ENCODE peak calls at places on chromosomes 11 and 22, in eight cellular contexts. X is pancreas; E is thoracic aorta; H is uterus; F is ovary; J is endothelial cell of umbilical vein; K is CD4-positive, alpha-beta memory T cell; A is kidney. Z is an unnamed sample. For H3K4me1 and H3K9me3, the result is how much of the 10 kb centered on the place peaks cover.

GRCh38 chr22:21067075-21067900 is 21.5 kb downstream of the LRRC74B start:
- DNase-seq in J (no peak), K (no peak), F (no peak), E (no peak), X (no peak), A (no peak), H (no peak), Z (no peak)

GRCh38 chr11:112961146-112961668 is at the start of gene NCAM1:
- DNase-seq in E (peak), A (peak), K (peak), J (peak), H (peak), X (peak), F (peak), Z (no peak)

GRCh38 chr22:17388235-17388634 is 19.0 kb downstream of the CECR2 start:
- DNase-seq in K (no peak), F (no peak), E (no peak), H (no peak), J (no peak), X (no peak), A (no peak), Z (no peak)

GRCh38 chr11:95688501-95689222 is 100.9 kb downstream of the FAM76B start:
- DNase-seq in H (no peak), J (peak), E (no peak), A (no peak), F (no peak), K (peak), X (no peak), Z (no peak)

GRCh38 chr11:126543691-126544090 is 188.2 kb downstream of the ST3GAL4 start:
- DNase-seq in E (no peak), F (no peak), A (no peak), K (no peak), X (no peak), H (no peak), J (no peak), Z (no peak)

GRCh38 chr22:37930270-37930951 is 23.0 kb downstream of the C22orf23 start:
- DNase-seq in X (peak), A (peak), E (no peak), H (no peak), J (no peak), F (no peak), K (no peak), Z (no peak)

GRCh38 chr22:43375951-43376455 is 32.8 kb upstream of the SCUBE1 start:
- DNase-seq in K (no peak), E (no peak), A (no peak), J (no peak), X (no peak), H (no peak), F (no peak), Z (no peak)

GRCh38 chr11:69437001-69437875 is 44.2 kb upstream of the LINC01488 start:
- DNase-seq in J (no peak), E (no peak), F (no peak), A (peak), K (no peak), H (no peak), X (peak), Z (no peak)

GRCh38 chr22:39773976-39774539 is 119.5 kb downstream of the ENTHD1 start:
- DNase-seq in E (no peak), J (peak), H (no peak), A (no peak), K (peak), F (no peak), X (no peak), Z (no peak)

GRCh38 chr11:124716596-124716995 is 23.1 kb upstream of the NRGN start:
- DNase-seq in X (no peak), E (no peak), K (no peak), H (no peak), F (no peak), A (no peak), J (peak), Z (no peak)

GRCh38 chr11:130832571-130833432 is 83.5 kb downstream of the SNX19 start:
- DNase-seq in A (no peak), H (no peak), X (no peak), J (no peak), F (no peak), K (no peak), E (no peak), Z (no peak)

GRCh38 chr11:61700720-61701119 is 20.5 kb downstream of the DAGLA start:
- DNase-seq in K (no peak), X (no peak), E (no peak), F (no peak), A (no peak), J (no peak), H (no peak), Z (no peak)

GRCh38 chr22:24460418-24461089 is 33.2 kb downstream of the ADORA2A start:
- DNase-seq in F (no peak), E (no peak), K (no peak), H (no peak), A (no peak), J (peak), X (no peak), Z (no peak)

GRCh38 chr11:70934999-70935768 is 317.2 kb downstream of the SHANK2 start:
- DNase-seq in J (no peak), F (no peak), H (no peak), A (peak), E (no peak), X (no peak), K (no peak), Z (no peak)

GRCh38 chr22:37804886-37805857 is 2.6 kb upstream of the GCAT start:
- DNase-seq in J (peak), A (peak), H (peak), X (peak), E (peak), K (peak), F (peak), Z (no peak)

GRCh38 chr11:68924073-68924925 is 20.6 kb downstream of the IGHMBP2 start:
- DNase-seq in E (no peak), X (no peak), F (no peak), A (peak), J (no peak), K (no peak), H (no peak), Z (no peak)

GRCh38 chr11:17607083-17607429 is 60.0 kb downstream of the OTOG start:
- DNase-seq in J (no peak), F (no peak), E (no peak), H (no peak), K (no peak), X (no peak), A (no peak), Z (no peak)

GRCh38 chr22:45688606-45689080 is 17.0 kb downstream of the ATXN10 start:
- DNase-seq in A (no peak), F (no peak), J (no peak), H (no peak), K (no peak), X (no peak), E (no peak), Z (no peak)

GRCh38 chr11:94676769-94677168 is 91.4 kb upstream of the AMOTL1 start:
- DNase-seq in J (no peak), K (no peak), E (no peak), H (no peak), F (no peak), A (no peak), X (no peak), Z (no peak)

GRCh38 chr22:18077639-18078328 is at the start of gene PEX26:
- DNase-seq in K (peak), F (peak), J (peak), A (peak), X (peak), H (peak), E (peak), Z (peak)

GRCh38 chr11:130427581-130428211 is 713 bp downstream of the ADAMTS8 start:
- DNase-seq in H (peak), J (no peak), A (no peak), E (no peak), K (no peak), X (no peak), F (no peak), Z (no peak)

GRCh38 chr22:43891360-43892182 is at the start of gene PNPLA5:
- DNase-seq in K (no peak), J (no peak), H (no peak), X (no peak), F (no peak), A (peak), E (no peak), Z (no peak)

GRCh38 chr11:102171101-102171500 is 60.9 kb downstream of the YAP1 start:
- DNase-seq in F (no peak), A (no peak), X (no peak), K (no peak), J (peak), E (no peak), H (no peak), Z (no peak)

GRCh38 chr11:12995211-12995610 is 13.9 kb upstream of the RASSF10 start:
- DNase-seq in A (no peak), J (no peak), E (no peak), F (no peak), K (no peak), X (no peak), H (no peak), Z (no peak)

GRCh38 chr22:24503851-24504170 is 8.7 kb downstream of the UPB1 start:
- DNase-seq in K (no peak), F (no peak), A (peak), E (no peak), J (no peak), H (no peak), X (no peak), Z (no peak)

GRCh38 chr11:68930991-68931855 is 27.5 kb downstream of the IGHMBP2 start:
- DNase-seq in H (no peak), K (no peak), J (no peak), E (no peak), A (peak), F (no peak), X (no peak), Z (no peak)

GRCh38 chr22:49628351-49629023 is 199.2 kb downstream of the BRD1 start:
- DNase-seq in H (no peak), X (no peak), A (peak), J (no peak), K (no peak), F (no peak), E (no peak), Z (no peak)

GRCh38 chr11:61637287-61637686 is 42.9 kb upstream of the DAGLA start:
- DNase-seq in H (no peak), A (no peak), J (no peak), F (no peak), X (no peak), E (no peak), K (no peak), Z (no peak)

GRCh38 chr11:60992842-60993409 is 21.4 kb downstream of the CD6 start:
- DNase-seq in A (no peak), F (peak), E (no peak), K (no peak), J (no peak), X (no peak), H (no peak), Z (no peak)

GRCh38 chr11:22800482-22800881 is 29.1 kb downstream of the SVIP start:
- DNase-seq in K (no peak), J (no peak), F (no peak), A (no peak), E (no peak), H (no peak), X (no peak), Z (no peak)

GRCh38 chr11:22554221-22554620 is 71.4 kb downstream of the FANCF start:
- DNase-seq in K (no peak), H (no peak), A (no peak), X (no peak), F (no peak), J (no peak), E (no peak), Z (no peak)

GRCh38 chr22:24751518-24751917 is 23.0 kb downstream of the PIWIL3 start:
- DNase-seq in K (no peak), X (no peak), F (no peak), J (no peak), H (no peak), A (no peak), E (no peak), Z (no peak)

GRCh38 chr22:24068377-24068680 is 57.2 kb downstream of the CABIN1 start:
- DNase-seq in F (no peak), K (no peak), A (no peak), J (no peak), X (no peak), H (no peak), E (no peak), Z (no peak)

GRCh38 chr22:44574057-44574456 is 76.0 kb upstream of the RTL6 start:
- DNase-seq in A (no peak), F (peak), H (peak), X (peak), K (no peak), E (peak), J (peak), Z (no peak)

GRCh38 chr22:40898850-40899357 is 37.0 kb upstream of the DNAJB7 start:
- DNase-seq in J (peak), K (peak), H (no peak), X (no peak), A (no peak), E (no peak), F (no peak), Z (no peak)

GRCh38 chr11:11038339-11039248 is 180.7 kb upstream of the ZBED5 start:
- DNase-seq in K (no peak), A (no peak), E (no peak), H (no peak), J (no peak), F (no peak), X (no peak), Z (no peak)

GRCh38 chr11:75665126-75665525 is 3.7 kb downstream of the MAP6 start:
- DNase-seq in E (no peak), K (no peak), A (no peak), F (no peak), H (no peak), J (no peak), X (no peak), Z (no peak)
- H3K4me1 ChIP-seq in E (under half), K (under half), A (under half), F (under half), H (under half), J (under half), X (under half), Z (under half)

GRCh38 chr22:12601870-12602779 is 2925.9 kb upstream of the OR11H1 start:
- DNase-seq in J (no peak), F (no peak), K (no peak), A (peak), X (no peak), E (no peak), H (no peak), Z (no peak)
- H3K9me3 ChIP-seq in J (under half), F (under half), K (under half), A (under half), X (under half), E (under half), H (under half), Z (under half)

DNA sequence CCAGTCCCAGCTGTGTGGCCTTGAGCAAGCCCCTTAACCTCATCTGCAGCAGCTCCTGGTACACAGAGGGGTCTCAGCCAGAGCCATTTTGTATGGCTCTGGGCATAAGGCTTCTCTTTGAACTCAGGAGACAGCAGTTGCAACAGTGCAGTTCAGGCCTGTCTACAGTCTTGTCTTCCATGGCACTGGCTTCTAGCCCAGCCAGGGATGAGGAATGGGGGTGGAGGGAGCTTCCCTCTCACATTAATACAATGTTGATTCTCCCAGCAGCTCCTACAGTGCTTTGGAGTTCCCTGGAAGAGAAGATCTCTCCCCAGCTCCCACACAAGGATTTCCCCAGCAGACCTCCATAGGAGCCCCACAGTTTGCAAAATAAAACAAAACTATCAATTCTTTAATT is 350.2 kb downstream of the BUD13 start:
- DNase-seq in K (no peak), X (no peak), F (no peak), E (no peak), A (no peak), H (no peak), J (no peak), Z (no peak)
- H3K4me1 ChIP-seq in K (under half), X (under half), F (under half), E (under half), A (under half), H (under half), J (under half), Z (under half)

GRCh38 chr22:33227791-33228190 is 169.6 kb upstream of the SYN3 start:
- DNase-seq in X (no peak), H (no peak), J (no peak), E (no peak), K (no peak), A (no peak), F (no peak), Z (no peak)
- H3K9me3 ChIP-seq in X (under half), H (under half), J (under half), E (under half), K (under half), A (under half), F (under half), Z (under half)

GRCh38 chr22:29934596-29934995 is 51.6 kb downstream of the MTMR3 start:
- DNase-seq in F (no peak), A (no peak), J (no peak), E (no peak), X (no peak), H (no peak), K (no peak), Z (no peak)

GRCh38 chr22:29936186-29936585 is 53.2 kb downstream of the MTMR3 start:
- DNase-seq in A (no peak), E (no peak), F (no peak), X (no peak), K (no peak), J (peak), H (no peak), Z (no peak)

GRCh38 chr22:29933619-29934018 is 50.6 kb downstream of the MTMR3 start:
- DNase-seq in F (no peak), A (no peak), K (no peak), X (no peak), J (no peak), H (no peak), E (no peak), Z (no peak)

DNA sequence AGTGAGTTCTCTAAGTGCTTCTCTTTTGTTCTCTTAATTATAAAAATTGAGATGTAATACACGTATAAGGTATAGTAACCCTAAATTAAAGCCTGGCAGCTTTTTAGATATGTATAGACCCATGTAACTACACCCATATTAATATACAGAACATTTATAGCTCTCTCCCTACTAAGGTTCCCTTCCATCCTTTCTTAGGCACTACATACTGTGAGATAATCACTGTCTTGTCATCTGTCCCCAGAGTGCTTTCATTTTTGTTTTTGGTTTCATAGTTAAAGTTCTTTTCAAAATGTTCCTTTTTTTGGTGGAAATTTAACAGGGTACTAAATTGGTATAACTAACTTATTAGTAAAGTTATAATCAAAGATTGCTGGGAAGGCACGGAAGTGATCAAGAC is 49.1 kb downstream of the MTMR3 start:
- DNase-seq in F (no peak), A (no peak), J (no peak), X (no peak), K (no peak), H (no peak), E (no peak), Z (no peak)
- H3K4me1 ChIP-seq in F (under half), A (under half), J (under half), X (under half), K (under half), H (under half), E (under half), Z (under half)

GRCh38 chr22:47570300-47570685 is 807.8 kb downstream of the TBC1D22A start:
- DNase-seq in A (no peak), E (no peak), J (no peak), F (no peak), K (no peak), X (no peak), H (no peak), Z (no peak)

GRCh38 chr22:47570851-47571250 is 808.4 kb downstream of the TBC1D22A start:
- DNase-seq in H (no peak), J (no peak), X (no peak), E (no peak), A (no peak), F (no peak), K (no peak), Z (no peak)

GRCh38 chr22:47567741-47568140 is 805.3 kb downstream of the TBC1D22A start:
- DNase-seq in H (no peak), E (no peak), K (no peak), F (no peak), J (no peak), X (no peak), A (no peak), Z (no peak)

GRCh38 chr22:47568700-47569099 is 806.2 kb downstream of the TBC1D22A start:
- DNase-seq in A (no peak), F (no peak), E (no peak), J (no peak), X (no peak), K (no peak), H (no peak), Z (no peak)

DNA sequence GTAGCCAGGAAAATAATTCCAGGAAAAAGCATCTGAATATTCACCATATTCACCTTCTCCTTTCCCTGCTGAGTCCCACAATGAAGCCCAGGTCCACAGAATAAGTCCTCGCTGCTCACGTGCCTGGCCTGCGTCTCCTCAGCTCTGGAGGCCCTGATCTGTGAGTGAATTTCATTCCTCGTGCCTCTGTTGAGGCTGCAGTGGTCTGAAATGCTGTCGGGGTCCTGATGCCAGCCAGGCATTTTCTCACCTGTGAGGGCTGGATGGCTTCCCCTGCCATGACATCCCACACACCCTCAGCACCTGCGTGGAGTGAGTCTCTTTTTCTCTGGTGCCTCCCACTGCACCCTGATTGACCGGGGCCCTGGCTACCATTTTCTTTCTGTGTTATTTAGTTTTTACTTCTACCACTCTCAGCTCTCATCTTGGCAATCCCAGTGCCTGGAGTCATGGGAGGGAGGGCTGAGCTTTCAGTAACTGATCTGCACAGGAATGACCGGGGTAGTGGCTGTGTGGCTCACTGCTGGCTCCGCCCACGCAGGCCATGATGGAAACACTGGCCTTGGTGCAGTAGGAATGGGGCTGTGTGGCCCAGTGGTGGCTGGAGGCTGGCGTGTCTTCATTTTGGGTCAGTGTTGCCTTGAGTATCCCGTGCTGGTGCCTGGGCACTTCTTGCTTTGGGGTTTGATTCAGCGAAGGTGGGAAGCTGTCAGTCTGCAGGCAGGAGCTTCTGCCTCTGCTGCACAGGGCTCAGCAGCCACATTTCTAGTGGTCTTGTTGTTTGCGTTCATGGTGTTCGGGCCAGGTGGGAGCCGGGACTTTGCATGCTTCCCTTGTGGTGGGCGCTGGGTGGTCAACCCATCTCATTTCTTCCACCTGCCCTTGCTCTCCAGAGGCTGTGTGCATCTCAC is 807.2 kb downstream of the TBC1D22A start:
- DNase-seq in H (no peak), F (no peak), X (no peak), K (no peak), A (no peak), J (no peak), E (no peak), Z (no peak)
- H3K9me3 ChIP-seq in H (under half), F (under half), X (under half), K (under half), A (under half), J (under half), E (under half), Z (under half)

GRCh38 chr11:65427691-65428577 is 5.3 kb downstream of the NEAT1 start:
- DNase-seq in J (peak), A (peak), X (peak), E (no peak), H (peak), K (peak), F (peak), Z (no peak)
- H3K4me1 ChIP-seq in J (under half), A (under half), X (under half), E (half or more), H (under half), K (half or more), F (under half), Z (half or more)

GRCh38 chr11:2647953-2648352 is 51.8 kb downstream of the KCNQ1OT1 start:
- DNase-seq in X (no peak), H (no peak), F (no peak), J (no peak), E (no peak), K (no peak), A (no peak), Z (no peak)
- H3K9me3 ChIP-seq in X (under half), H (half or more), F (under half), J (under half), E (half or more), K (under half), A (half or more), Z (half or more)

Z was measured in esophagus squamous epithelium.